ENCODE peak calls at places on chromosomes 4 and X, in eight cellular contexts. F is HTR-8/SVneo; Y is glutamatergic neuron; U is NCI-H1417 treated with DMSO at 0.1 percent for 48 hours; C is naive thymus-derived CD8-positive, alpha-beta T cell; R is A172; N is anterior cingulate cortex; M is effector memory CD4-positive, alpha-beta T cell. B is an unnamed sample.

GRCh38 chr4:68368566-68369473 is 18.9 kb upstream of the YTHDC1 start:
- DNase-seq in R (peak; percentile 22), U (no peak), F (no peak), M (no peak), N (no peak), C (no peak), Y (no peak), B (peak; percentile 81)

GRCh38 chrX:39409246-39409917 is 608.1 kb downstream of the MID1IP1 start:
- DNase-seq in C (no peak), U (no peak), N (no peak), F (no peak), M (no peak), Y (no peak), R (no peak), B (no peak)

GRCh38 chr4:6562931-6563901 is 11.8 kb upstream of the MAN2B2 start:
- DNase-seq in R (no peak), F (no peak), M (no peak), Y (peak; percentile 40), U (no peak), C (no peak), N (no peak), B (no peak)

GRCh38 chr4:157572951-157573350 is 352.4 kb downstream of the GRIA2 start:
- DNase-seq in M (no peak), Y (no peak), C (no peak), U (no peak), R (no peak), F (no peak), N (no peak), B (no peak)

GRCh38 chr4:156346959-156347385 is 393.3 kb upstream of the CTSO start:
- DNase-seq in M (no peak), C (no peak), F (no peak), N (no peak), U (no peak), Y (no peak), R (no peak), B (no peak)

GRCh38 chr4:56371426-56372220 is 15.7 kb downstream of the AASDH start:
- DNase-seq in Y (no peak), N (no peak), M (no peak), R (no peak), F (no peak), U (no peak), C (no peak), B (no peak)

GRCh38 chr4:132593717-132594400 is 555.2 kb upstream of the PCDH10 start:
- DNase-seq in Y (no peak), F (no peak), U (no peak), M (no peak), R (peak; percentile 20), N (no peak), C (no peak), B (no peak)

GRCh38 chr4:11343536-11343935 is 85.2 kb downstream of the HS3ST1 start:
- DNase-seq in C (no peak), F (no peak), U (no peak), Y (no peak), N (no peak), R (no peak), M (no peak), B (no peak)

GRCh38 chrX:63657821-63658220 is 127.2 kb downstream of the ARHGEF9 start:
- DNase-seq in C (no peak), N (no peak), Y (no peak), F (no peak), R (peak; percentile 64), M (no peak), U (no peak), B (peak; percentile 3)

GRCh38 chr4:149176019-149176418 is 639.6 kb downstream of the IQCM start:
- DNase-seq in Y (no peak), M (no peak), N (no peak), C (no peak), F (no peak), U (no peak), R (peak; percentile 30), B (no peak)

GRCh38 chr4:25862411-25863346 is at the start of gene SEL1L3:
- DNase-seq in C (peak; percentile 31), F (no peak), M (peak; percentile 42), R (no peak), U (no peak), N (no peak), Y (peak; percentile 59), B (peak; percentile 25)

GRCh38 chr4:78758105-78758504 is 18.0 kb upstream of the BMP2K start:
- DNase-seq in M (no peak), U (no peak), C (no peak), R (no peak), F (no peak), N (no peak), Y (no peak), B (no peak)

GRCh38 chr4:89298160-89298559 is 9.4 kb downstream of the GPRIN3 start:
- DNase-seq in N (no peak), C (peak; percentile 28), F (no peak), Y (no peak), R (no peak), M (peak; percentile 39), U (no peak), B (no peak)

GRCh38 chr4:57490520-57490919 is 380.3 kb upstream of the IGFBP7 start:
- DNase-seq in F (no peak), R (peak; percentile 41), M (no peak), Y (no peak), N (no peak), U (no peak), C (no peak), B (no peak)

GRCh38 chrX:139844163-139844562 is 88.7 kb downstream of the ATP11C start:
- DNase-seq in U (no peak), F (no peak), Y (no peak), R (no peak), C (no peak), N (no peak), M (no peak), B (no peak)

GRCh38 chr4:182189107-182189878 is 53.9 kb upstream of the TENM3 start:
- DNase-seq in N (no peak), Y (no peak), M (no peak), R (peak; percentile 96), C (no peak), F (peak; percentile 68), U (no peak), B (no peak)

GRCh38 chr4:87005690-87006461 is 71.1 kb downstream of the AFF1 start:
- DNase-seq in F (no peak), Y (no peak), C (peak; percentile 18), N (no peak), U (no peak), M (no peak), R (no peak), B (no peak)

GRCh38 chrX:38365939-38366338 is 13.5 kb downstream of the OTC start:
- DNase-seq in C (no peak), R (no peak), F (no peak), Y (no peak), U (no peak), N (no peak), M (no peak), B (no peak)

GRCh38 chr4:3329887-3330286 is 37.1 kb downstream of the RGS12 start:
- DNase-seq in Y (no peak), F (no peak), M (no peak), N (no peak), R (no peak), U (no peak), C (no peak), B (no peak)

GRCh38 chrX:109774706-109775105 is 41.6 kb upstream of the ACSL4 start:
- DNase-seq in F (peak; percentile 20), U (no peak), C (no peak), R (peak; percentile 13), Y (no peak), M (no peak), N (no peak), B (peak; percentile 64)

GRCh38 chr4:2318885-2319284 is 57.0 kb upstream of the MXD4 start:
- DNase-seq in C (peak; percentile 5), M (no peak), Y (no peak), F (no peak), R (no peak), N (no peak), U (no peak), B (no peak)

GRCh38 chrX:13463608-13464007 is 105.8 kb upstream of the EGFL6 start:
- DNase-seq in Y (peak; percentile 24), C (no peak), R (peak; percentile 34), F (peak; percentile 74), U (peak; percentile 29), N (no peak), M (no peak), B (no peak)

GRCh38 chr4:26060286-26060685 is 146.3 kb downstream of the SMIM20 start:
- DNase-seq in M (no peak), R (no peak), Y (no peak), U (no peak), F (no peak), C (no peak), N (no peak), B (no peak)

GRCh38 chr4:1593881-1594345 is 90.2 kb downstream of the FAM53A start:
- DNase-seq in R (no peak), M (no peak), Y (peak; percentile 33), F (no peak), N (no peak), C (no peak), U (no peak), B (no peak)

GRCh38 chr4:127249066-127249766 is 383.5 kb upstream of the INTU start:
- DNase-seq in U (no peak), F (no peak), M (no peak), Y (no peak), R (peak; percentile 46), C (no peak), N (no peak), B (no peak)

GRCh38 chrX:47285762-47286320 is 53.0 kb downstream of the USP11 start:
- DNase-seq in N (no peak), Y (no peak), M (no peak), F (no peak), C (no peak), U (no peak), R (no peak), B (no peak)

GRCh38 chr4:174591243-174592021 is 69.1 kb upstream of the HPGD start:
- DNase-seq in C (no peak), M (no peak), N (no peak), F (no peak), R (no peak), Y (no peak), U (no peak), B (no peak)

B was measured in ACHN.